ENCODE peak calls at places on chromosome 20, in four cellular contexts. W, B, Z and J are unnamed samples.

GRCh38 chr20:47272893-47273590 is 83.5 kb downstream of the ZMYND8 start:
- DNase-seq in W (peak; percentile 47), Z (peak; percentile 54), B (peak; percentile 82), J (peak; percentile 66)

GRCh38 chr20:5504061-5504739 is 187.4 kb upstream of the PROKR2 start:
- DNase-seq in Z (no peak), W (peak; percentile 7), B (peak; percentile 6), J (peak; percentile 70)

GRCh38 chr20:42589976-42590639 is 599.6 kb downstream of the PTPRT start:
- DNase-seq in B (no peak), Z (no peak), W (no peak), J (no peak)

GRCh38 chr20:44540834-44541233 is 19.0 kb upstream of the SERINC3 start:
- DNase-seq in W (no peak), B (no peak), Z (no peak), J (no peak)

GRCh38 chr20:57225830-57226229 is 40.6 kb downstream of the BMP7 start:
- DNase-seq in W (no peak), Z (no peak), B (no peak), J (no peak)

GRCh38 chr20:48186915-48187314 is 401.6 kb upstream of the SULF2 start:
- DNase-seq in W (no peak), B (no peak), Z (no peak), J (no peak)

GRCh38 chr20:40757087-40757486 is 68.1 kb upstream of the MAFB start:
- DNase-seq in Z (no peak), B (no peak), W (no peak), J (no peak)

GRCh38 chr20:47453167-47453782 is 48.4 kb upstream of the NCOA3 start:
- DNase-seq in W (no peak), B (peak; percentile 65), Z (no peak), J (no peak)

GRCh38 chr20:57070296-57070695 is 196.1 kb downstream of the BMP7 start:
- DNase-seq in W (no peak), B (no peak), Z (no peak), J (no peak)

GRCh38 chr20:36082516-36082915 is 72.0 kb upstream of the EPB41L1 start:
- DNase-seq in Z (no peak), W (no peak), B (peak; percentile 75), J (no peak)

GRCh38 chr20:62056975-62057374 is 8.7 kb downstream of the TAF4 start:
- DNase-seq in W (no peak), B (no peak), Z (no peak), J (no peak)

GRCh38 chr20:14984768-14985622 is 647.6 kb upstream of the FLRT3 start:
- DNase-seq in Z (no peak), W (no peak), B (no peak), J (no peak)

GRCh38 chr20:63293866-63294535 is 1.0 kb downstream of the COL20A1 start:
- DNase-seq in W (no peak), B (no peak), Z (no peak), J (no peak)

GRCh38 chr20:18750735-18751134 is 62.8 kb upstream of the SCP2D1 start:
- DNase-seq in W (peak; percentile 71), Z (no peak), B (no peak), J (peak; percentile 58)

GRCh38 chr20:3731944-3732326 is 550 bp upstream of the HSPA12B start:
- DNase-seq in B (no peak), Z (no peak), W (no peak), J (no peak)

GRCh38 chr20:9200196-9200595 is 131.3 kb downstream of the PLCB4 start:
- DNase-seq in B (no peak), Z (no peak), W (no peak), J (no peak)

GRCh38 chr20:47392015-47392720 is 35.7 kb upstream of the ZMYND8 start:
- DNase-seq in Z (no peak), W (no peak), B (peak; percentile 87), J (no peak)

GRCh38 chr20:58511364-58511763 is 3.8 kb downstream of the APCDD1L start:
- DNase-seq in Z (no peak), W (no peak), B (no peak), J (no peak)

GRCh38 chr20:32537657-32538525 is 47.2 kb downstream of the NOL4L start:
- DNase-seq in Z (no peak), B (peak; percentile 37), W (no peak), J (no peak)

GRCh38 chr20:38935285-38935684 is 9.1 kb downstream of the FAM83D start:
- DNase-seq in B (peak; percentile 44), Z (no peak), W (no peak), J (no peak)